ENCODE peak calls at places on chromosomes 1 and 21, in four cellular contexts. M, C, N and B are unnamed samples.

GRCh38 chr1:239243003-239243402 is 143.4 kb upstream of the CHRM3 start:
- DNase-seq in M (no peak), C (no peak), N (no peak), B (no peak)

GRCh38 chr1:42975038-42975437 is 16.4 kb upstream of the SLC2A1 start:
- DNase-seq in M (no peak), C (no peak), N (no peak), B (no peak)

GRCh38 chr1:168469690-168470089 is 74.1 kb downstream of the XCL2 start:
- DNase-seq in M (peak), C (peak), N (no peak), B (no peak)

GRCh38 chr1:8004803-8005573 is 21.1 kb downstream of the ERRFI1 start:
- DNase-seq in M (peak), C (peak), N (peak), B (no peak)

GRCh38 chr1:113608371-113608770 is 150.9 kb downstream of the PHTF1 start:
- DNase-seq in M (no peak), C (no peak), N (no peak), B (no peak)

GRCh38 chr1:176656257-176656995 is 193.5 kb downstream of the PAPPA2 start:
- DNase-seq in M (no peak), C (no peak), N (no peak), B (no peak)

GRCh38 chr1:78157162-78157561 is 111.4 kb downstream of the GIPC2 start:
- DNase-seq in M (no peak), C (no peak), N (no peak), B (no peak)

GRCh38 chr1:183087001-183087400 is 63.8 kb downstream of the LAMC1 start:
- DNase-seq in M (no peak), C (no peak), N (peak), B (no peak)

GRCh38 chr1:106217765-106218164 is 838.7 kb upstream of the PRMT6 start:
- DNase-seq in M (no peak), C (no peak), N (no peak), B (no peak)

GRCh38 chr1:64080947-64081562 is 122.4 kb upstream of the UBE2U start:
- DNase-seq in M (no peak), C (no peak), N (peak), B (no peak)

GRCh38 chr1:170929835-170930554 is 5.3 kb upstream of the MROH9 start:
- DNase-seq in M (no peak), C (no peak), N (peak), B (no peak)

GRCh38 chr1:171251042-171251740 is 2.9 kb downstream of the FMO1 start:
- DNase-seq in M (no peak), C (no peak), N (no peak), B (peak)

GRCh38 chr1:237059244-237059643 is 17.3 kb downstream of the RYR2 start:
- DNase-seq in M (no peak), C (no peak), N (no peak), B (no peak)

GRCh38 chr1:99731384-99731783 is 35.1 kb downstream of the FRRS1 start:
- DNase-seq in M (no peak), C (no peak), N (no peak), B (no peak)

GRCh38 chr1:177001556-177001955 is 163.0 kb downstream of the ASTN1 start:
- DNase-seq in M (no peak), C (no peak), N (no peak), B (no peak)

GRCh38 chr21:45596704-45597318 is 46.7 kb upstream of the PCBP3 start:
- DNase-seq in M (peak), C (peak), N (peak), B (peak)

GRCh38 chr21:43734131-43734634 is 15.3 kb downstream of the PDXK start:
- DNase-seq in M (no peak), C (no peak), N (no peak), B (no peak)

GRCh38 chr1:100455478-100456072 is 82.4 kb upstream of the GPR88 start:
- DNase-seq in M (no peak), C (no peak), N (no peak), B (no peak)

GRCh38 chr1:238487931-238488330 is 597.2 kb upstream of the ZP4 start:
- DNase-seq in M (no peak), C (no peak), N (no peak), B (no peak)

GRCh38 chr1:100354971-100355394 is 2.7 kb downstream of the CDC14A start:
- DNase-seq in M (no peak), C (no peak), N (no peak), B (no peak)

GRCh38 chr1:15226626-15227286 is 20.3 kb upstream of the FHAD1 start:
- DNase-seq in M (no peak), C (no peak), N (no peak), B (no peak)

GRCh38 chr21:31298618-31299269 is 45.3 kb downstream of the TIAM1 start:
- DNase-seq in M (no peak), C (no peak), N (no peak), B (no peak)

GRCh38 chr21:44871576-44872265 is 1.8 kb downstream of the PTTG1IP start:
- DNase-seq in M (peak), C (peak), N (peak), B (no peak)

GRCh38 chr1:156836041-156836654 is 19.5 kb upstream of the SH2D2A start:
- DNase-seq in M (no peak), C (no peak), N (no peak), B (no peak)

GRCh38 chr1:100415217-100415778 is 63.0 kb downstream of the CDC14A start:
- DNase-seq in M (no peak), C (no peak), N (no peak), B (no peak)

GRCh38 chr1:1550591-1551432 is 10.4 kb upstream of the TMEM240 start:
- DNase-seq in M (no peak), C (no peak), N (peak), B (no peak)

GRCh38 chr21:9774347-9774746 is 747.0 kb upstream of the TPTE start:
- DNase-seq in M (no peak), C (no peak), N (no peak), B (no peak)

GRCh38 chr1:22143065-22143514 is at the start of gene WNT4:
- DNase-seq in M (peak), C (no peak), N (no peak), B (peak)

GRCh38 chr1:233300326-233300725 is 4.8 kb upstream of the PCNX2 start:
- DNase-seq in M (no peak), C (no peak), N (no peak), B (no peak)

GRCh38 chr1:210072129-210072528 is 134.1 kb downstream of the SYT14 start:
- DNase-seq in M (no peak), C (no peak), N (no peak), B (no peak)

GRCh38 chr1:82269466-82269865 is 468.7 kb downstream of the ADGRL2 start:
- DNase-seq in M (no peak), C (no peak), N (no peak), B (no peak)

GRCh38 chr1:109624215-109625010 is 4.8 kb downstream of the AMPD2 start:
- DNase-seq in M (no peak), C (no peak), N (no peak), B (peak)

GRCh38 chr1:54099211-54099610 is 45.8 kb downstream of the TCEANC2 start:
- DNase-seq in M (no peak), C (no peak), N (no peak), B (no peak)

GRCh38 chr1:74334147-74334546 is 99.0 kb downstream of the TNNI3K start:
- DNase-seq in M (no peak), C (no peak), N (no peak), B (no peak)

GRCh38 chr1:226223786-226224244 is 351 bp downstream of the MIXL1 start:
- DNase-seq in M (no peak), C (no peak), N (peak), B (peak)

DNA sequence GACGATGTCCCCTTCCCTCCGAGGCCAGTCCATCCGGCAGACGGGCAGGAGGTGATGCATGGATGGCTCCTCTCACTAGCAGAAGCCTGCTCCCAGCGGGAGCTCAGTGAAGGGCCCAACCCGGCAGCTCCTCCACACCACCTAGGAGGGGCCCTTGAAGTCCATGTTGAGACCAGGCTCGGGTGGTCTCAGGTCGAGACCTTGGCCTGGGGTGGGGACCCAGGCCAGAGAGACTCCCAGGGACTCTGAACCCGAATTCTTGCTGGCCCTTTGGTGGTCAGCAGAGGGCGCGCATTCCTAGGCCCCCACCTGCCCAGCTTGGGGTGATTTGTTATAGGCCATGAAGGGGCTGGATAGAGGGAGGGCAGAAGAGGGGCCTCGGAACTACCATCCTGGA is 642 bp upstream of the NT5C1A start:
- DNase-seq in M (no peak), C (no peak), N (no peak), B (no peak)
- TF ChIP-seq CTCF in M (peak), C (no peak), N (no peak), B (no peak)

DNA sequence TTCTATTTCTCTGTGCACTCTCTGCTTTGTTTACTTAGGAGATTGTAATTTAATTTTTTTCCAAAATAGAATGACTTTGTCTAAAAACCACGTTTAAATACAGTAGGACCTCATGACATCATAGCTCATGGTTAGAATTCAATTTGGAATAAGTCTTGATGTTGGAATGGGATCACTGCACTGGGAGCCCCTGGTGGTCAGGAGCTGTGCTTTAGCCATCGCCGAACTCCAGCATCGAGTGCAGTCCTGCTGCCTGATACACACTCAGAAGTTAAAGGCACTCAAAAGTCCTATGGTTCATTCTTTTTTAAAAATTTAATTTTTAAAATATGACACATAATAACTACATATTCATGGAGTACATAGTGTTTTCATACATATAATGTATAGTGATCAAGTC is 75.1 kb downstream of the TEX35 start:
- DNase-seq in M (no peak), C (no peak), N (no peak), B (no peak)
- TF ChIP-seq CTCF in M (no peak), C (no peak), N (no peak), B (no peak)

DNA sequence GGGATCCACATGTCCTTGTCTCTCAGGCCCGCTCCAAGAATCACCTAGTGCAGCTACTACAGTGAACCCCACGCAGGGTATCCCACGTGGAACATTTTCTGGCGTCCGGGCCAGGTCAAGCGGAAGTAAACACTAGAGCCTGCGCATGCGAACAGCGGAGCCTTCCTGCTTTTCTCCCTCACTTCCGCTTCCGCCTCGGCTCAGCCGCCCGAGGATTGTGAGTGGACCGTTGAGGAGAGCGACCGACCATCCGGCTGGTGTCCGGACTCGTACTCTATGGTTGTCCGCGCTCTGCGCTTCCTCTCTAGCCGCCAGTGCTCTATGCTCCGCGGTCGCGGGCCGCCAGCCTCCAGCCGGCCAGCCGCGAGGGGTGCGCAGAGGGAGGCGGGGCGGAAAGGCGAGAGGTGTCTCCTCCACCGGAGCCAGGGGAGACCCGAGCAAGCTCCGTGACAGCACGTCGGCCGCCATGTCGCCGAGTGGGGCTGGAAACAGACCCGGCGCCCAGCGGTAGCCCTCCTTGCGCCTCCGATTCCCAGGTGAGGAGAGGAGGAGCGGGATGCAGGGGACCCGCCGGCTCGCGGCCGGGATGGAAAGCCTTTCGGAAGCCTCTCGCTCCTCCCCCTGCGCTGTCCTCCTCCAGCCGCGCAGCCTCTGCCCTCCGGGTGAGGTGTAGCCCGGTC is at the start of the genes CNST and TFB2M:
- DNase-seq in M (peak), C (peak), N (peak), B (peak)
- TF ChIP-seq CTCF in M (no peak), C (no peak), N (no peak), B (no peak)

GRCh38 chr1:26828352-26829093 is 2.0 kb downstream of the ZDHHC18 start:
- DNase-seq in M (no peak), C (no peak), N (no peak), B (no peak)
- TF ChIP-seq CTCF in M (no peak), C (no peak), N (no peak), B (no peak)

GRCh38 chr1:91278754-91279153 is 125.9 kb downstream of the HFM1 start:
- DNase-seq in M (no peak), C (no peak), N (peak), B (no peak)
- TF ChIP-seq CTCF in M (no peak), C (no peak), N (peak), B (no peak)

GRCh38 chr1:30974536-30974935 is 66.0 kb upstream of the SDC3 start:
- DNase-seq in M (no peak), C (no peak), N (no peak), B (no peak)

GRCh38 chr1:30975217-30975616 is 66.7 kb upstream of the SDC3 start:
- DNase-seq in M (no peak), C (no peak), N (no peak), B (no peak)

GRCh38 chr1:30977511-30977910 is 69.0 kb upstream of the SDC3 start:
- DNase-seq in M (no peak), C (no peak), N (no peak), B (no peak)

GRCh38 chr1:30976143-30976542 is 67.6 kb upstream of the SDC3 start:
- DNase-seq in M (no peak), C (no peak), N (no peak), B (no peak)

DNA sequence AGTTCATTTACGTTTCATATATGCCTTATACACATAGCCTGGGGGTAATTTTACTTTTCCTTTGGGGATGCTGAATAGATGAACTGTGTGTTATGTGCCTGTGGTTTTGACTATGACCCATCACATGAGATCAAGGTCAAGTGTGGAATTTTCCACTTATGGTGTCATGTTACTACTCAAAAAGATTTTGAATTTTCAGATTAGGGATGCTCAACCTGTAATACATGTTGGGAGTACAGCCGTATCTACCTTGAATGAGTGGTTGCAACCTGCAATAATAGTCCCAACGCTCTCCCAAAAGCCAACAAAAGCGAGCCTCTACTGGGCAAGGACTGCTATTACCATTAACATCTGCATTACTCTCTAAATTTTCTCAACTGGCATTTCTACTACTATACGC is 68.5 kb upstream of the SDC3 start:
- DNase-seq in M (no peak), C (no peak), N (peak), B (no peak)
- TF ChIP-seq CTCF in M (no peak), C (no peak), N (no peak), B (no peak)

DNA sequence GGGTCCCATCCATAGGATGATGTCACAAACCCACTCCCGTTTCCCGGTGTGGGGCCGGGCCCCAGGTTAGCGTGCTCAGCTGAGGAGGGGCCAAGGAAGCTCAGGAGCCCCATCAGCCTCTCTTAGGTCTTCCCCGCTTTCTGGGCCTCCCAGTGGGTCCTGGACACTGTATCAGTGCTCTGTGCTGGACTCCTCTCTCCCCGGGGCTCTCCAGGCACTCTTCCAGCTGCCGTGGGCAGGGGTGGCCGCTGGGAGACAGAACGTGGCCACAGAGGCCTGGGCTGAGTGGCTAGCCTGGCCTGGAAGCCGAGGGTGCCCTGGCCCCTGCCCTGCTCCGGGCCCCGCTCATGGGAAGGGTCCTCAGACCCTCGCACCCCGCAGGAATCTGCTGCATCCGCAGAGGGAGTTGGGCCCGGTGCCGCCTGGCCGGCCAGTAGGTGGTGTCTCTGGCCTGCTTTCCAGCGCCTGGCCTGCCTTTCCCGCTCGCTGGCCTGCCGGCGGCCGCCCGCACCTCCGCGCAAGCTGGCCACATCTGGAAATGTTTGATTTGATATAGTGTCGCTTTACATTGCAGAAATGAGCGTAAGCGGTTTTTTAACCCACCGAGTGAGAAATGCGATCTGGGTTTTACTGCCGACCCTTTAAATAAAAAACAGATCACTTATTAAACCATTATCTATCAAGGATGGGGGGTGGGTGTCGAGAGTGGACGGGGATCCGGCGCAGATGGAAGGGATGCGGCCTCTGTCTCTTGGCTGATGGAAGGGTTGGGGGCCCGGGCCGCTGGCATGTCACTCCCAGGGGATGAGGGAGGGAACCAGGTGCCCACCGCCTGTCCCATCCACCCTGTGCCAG is 74.4 kb upstream of the TTC34 start:
- DNase-seq in M (no peak), C (no peak), N (peak), B (no peak)
- TF ChIP-seq CTCF in M (peak), C (no peak), N (peak), B (no peak)

GRCh38 chr1:154534263-154534844 is 24.1 kb downstream of the UBE2Q1 start:
- DNase-seq in M (no peak), C (no peak), N (peak), B (no peak)
- TF ChIP-seq CTCF in M (peak), C (no peak), N (peak), B (no peak)